ENCODE peak calls at places on chromosome 3, in eight cellular contexts. One of them, this sample, is unnamed.

GRCh38 chr3:147173280-147173679 is 233.1 kb downstream of the ZIC4 start:
- DNase-seq in type B pancreatic cell: no peak
- DNase-seq in IMR-90: no peak
- DNase-seq in NCI-H510A: no peak
- DNase-seq in NCI-H1417: peak; percentile 6
- DNase-seq in sigmoid colon: no peak
- DNase-seq in kidney epithelial cell: no peak
- DNase-seq in kidney tubule cell: no peak
- DNase-seq in this sample: no peak

GRCh38 chr3:31960793-31961431 is 20.1 kb downstream of the OSBPL10 start:
- DNase-seq in sigmoid colon: no peak
- DNase-seq in kidney tubule cell: peak; percentile 85
- DNase-seq in NCI-H1417: no peak
- DNase-seq in type B pancreatic cell: no peak
- DNase-seq in IMR-90: peak; percentile 65
- DNase-seq in NCI-H510A: no peak
- DNase-seq in kidney epithelial cell: no peak
- DNase-seq in this sample: peak; percentile 49

GRCh38 chr3:108862865-108863798 is 40.5 kb downstream of the TRAT1 start:
- DNase-seq in kidney tubule cell: peak; percentile 64
- DNase-seq in NCI-H510A: no peak
- DNase-seq in sigmoid colon: no peak
- DNase-seq in NCI-H1417: no peak
- DNase-seq in kidney epithelial cell: peak; percentile 60
- DNase-seq in IMR-90: peak; percentile 92
- DNase-seq in type B pancreatic cell: no peak
- DNase-seq in this sample: no peak

GRCh38 chr3:38165722-38166387 is 518 bp downstream of the OXSR1 start:
- DNase-seq in sigmoid colon: peak; percentile 85
- DNase-seq in NCI-H510A: no peak
- DNase-seq in kidney epithelial cell: no peak
- DNase-seq in type B pancreatic cell: peak; percentile 78
- DNase-seq in IMR-90: peak; percentile 46
- DNase-seq in NCI-H1417: no peak
- DNase-seq in kidney tubule cell: peak; percentile 25
- DNase-seq in this sample: no peak

GRCh38 chr3:10941972-10942371 is 50.6 kb upstream of the SLC6A1 start:
- DNase-seq in sigmoid colon: no peak
- DNase-seq in NCI-H1417: peak; percentile 0
- DNase-seq in IMR-90: no peak
- DNase-seq in NCI-H510A: no peak
- DNase-seq in type B pancreatic cell: no peak
- DNase-seq in kidney epithelial cell: no peak
- DNase-seq in kidney tubule cell: peak; percentile 4
- DNase-seq in this sample: no peak

GRCh38 chr3:29694783-29695182 is 413.9 kb downstream of the RBMS3 start:
- DNase-seq in sigmoid colon: no peak
- DNase-seq in kidney tubule cell: peak; percentile 96
- DNase-seq in NCI-H1417: no peak
- DNase-seq in IMR-90: peak; percentile 92
- DNase-seq in NCI-H510A: no peak
- DNase-seq in kidney epithelial cell: peak; percentile 93
- DNase-seq in type B pancreatic cell: no peak
- DNase-seq in this sample: no peak

GRCh38 chr3:185655426-185656320 is 69.6 kb downstream of the SENP2 start:
- DNase-seq in sigmoid colon: peak; percentile 69
- DNase-seq in kidney tubule cell: no peak
- DNase-seq in NCI-H1417: no peak
- DNase-seq in kidney epithelial cell: no peak
- DNase-seq in NCI-H510A: no peak
- DNase-seq in IMR-90: no peak
- DNase-seq in type B pancreatic cell: no peak
- DNase-seq in this sample: peak; percentile 77

GRCh38 chr3:36695113-36695768 is 69.1 kb downstream of the DCLK3 start:
- DNase-seq in sigmoid colon: no peak
- DNase-seq in NCI-H510A: no peak
- DNase-seq in kidney tubule cell: no peak
- DNase-seq in NCI-H1417: no peak
- DNase-seq in type B pancreatic cell: no peak
- DNase-seq in kidney epithelial cell: no peak
- DNase-seq in IMR-90: no peak
- DNase-seq in this sample: no peak

GRCh38 chr3:66452247-66453040 is 48.4 kb downstream of the LRIG1 start:
- DNase-seq in NCI-H510A: no peak
- DNase-seq in kidney tubule cell: no peak
- DNase-seq in sigmoid colon: no peak
- DNase-seq in type B pancreatic cell: no peak
- DNase-seq in kidney epithelial cell: no peak
- DNase-seq in NCI-H1417: peak; percentile 47
- DNase-seq in IMR-90: no peak
- DNase-seq in this sample: no peak

GRCh38 chr3:129592362-129593150 is 13.9 kb downstream of the PLXND1 start:
- DNase-seq in type B pancreatic cell: no peak
- DNase-seq in NCI-H510A: no peak
- DNase-seq in kidney tubule cell: no peak
- DNase-seq in IMR-90: no peak
- DNase-seq in sigmoid colon: peak; percentile 85
- DNase-seq in kidney epithelial cell: no peak
- DNase-seq in NCI-H1417: peak; percentile 81
- DNase-seq in this sample: no peak

GRCh38 chr3:143697975-143698374 is 150.3 kb downstream of the SLC9A9 start:
- DNase-seq in sigmoid colon: no peak
- DNase-seq in IMR-90: no peak
- DNase-seq in NCI-H1417: peak; percentile 35
- DNase-seq in kidney tubule cell: no peak
- DNase-seq in type B pancreatic cell: no peak
- DNase-seq in NCI-H510A: no peak
- DNase-seq in kidney epithelial cell: no peak
- DNase-seq in this sample: no peak

GRCh38 chr3:82505079-82505756 is 743.8 kb upstream of the GBE1 start:
- DNase-seq in NCI-H510A: no peak
- DNase-seq in sigmoid colon: no peak
- DNase-seq in type B pancreatic cell: no peak
- DNase-seq in IMR-90: no peak
- DNase-seq in NCI-H1417: no peak
- DNase-seq in kidney tubule cell: no peak
- DNase-seq in kidney epithelial cell: no peak
- DNase-seq in this sample: peak; percentile 82

GRCh38 chr3:10370429-10370828 is 49.5 kb upstream of the SEC13 start:
- DNase-seq in kidney tubule cell: peak; percentile 77
- DNase-seq in sigmoid colon: no peak
- DNase-seq in NCI-H1417: no peak
- DNase-seq in IMR-90: peak; percentile 87
- DNase-seq in NCI-H510A: peak; percentile 61
- DNase-seq in kidney epithelial cell: peak; percentile 61
- DNase-seq in type B pancreatic cell: no peak
- DNase-seq in this sample: no peak

GRCh38 chr3:40299721-40300335 is 9.7 kb upstream of the EIF1B start:
- DNase-seq in kidney epithelial cell: no peak
- DNase-seq in NCI-H1417: no peak
- DNase-seq in sigmoid colon: no peak
- DNase-seq in kidney tubule cell: peak; percentile 46
- DNase-seq in type B pancreatic cell: no peak
- DNase-seq in NCI-H510A: no peak
- DNase-seq in IMR-90: peak; percentile 83
- DNase-seq in this sample: no peak

GRCh38 chr3:73107788-73108187 is 46.3 kb downstream of the EBLN2 start:
- DNase-seq in IMR-90: no peak
- DNase-seq in NCI-H1417: no peak
- DNase-seq in NCI-H510A: no peak
- DNase-seq in sigmoid colon: no peak
- DNase-seq in type B pancreatic cell: no peak
- DNase-seq in kidney tubule cell: no peak
- DNase-seq in kidney epithelial cell: no peak
- DNase-seq in this sample: no peak

GRCh38 chr3:50242778-50243551 is 7.0 kb downstream of the GNAI2 start:
- DNase-seq in NCI-H510A: no peak
- DNase-seq in type B pancreatic cell: no peak
- DNase-seq in kidney epithelial cell: no peak
- DNase-seq in kidney tubule cell: peak; percentile 82
- DNase-seq in sigmoid colon: peak; percentile 84
- DNase-seq in IMR-90: peak; percentile 72
- DNase-seq in NCI-H1417: no peak
- DNase-seq in this sample: no peak

GRCh38 chr3:133532951-133533350 is 40.5 kb upstream of the CDV3 start:
- DNase-seq in NCI-H1417: no peak
- DNase-seq in kidney epithelial cell: no peak
- DNase-seq in IMR-90: peak; percentile 81
- DNase-seq in kidney tubule cell: no peak
- DNase-seq in sigmoid colon: no peak
- DNase-seq in NCI-H510A: no peak
- DNase-seq in type B pancreatic cell: no peak
- DNase-seq in this sample: no peak

GRCh38 chr3:185342458-185343169 is 20.3 kb upstream of the MAP3K13 start:
- DNase-seq in NCI-H510A: no peak
- DNase-seq in IMR-90: no peak
- DNase-seq in NCI-H1417: no peak
- DNase-seq in sigmoid colon: no peak
- DNase-seq in kidney epithelial cell: no peak
- DNase-seq in type B pancreatic cell: no peak
- DNase-seq in kidney tubule cell: peak; percentile 74
- DNase-seq in this sample: no peak

GRCh38 chr3:52527039-52527731 is 6.5 kb downstream of the NT5DC2 start:
- DNase-seq in sigmoid colon: peak; percentile 64
- DNase-seq in kidney tubule cell: peak; percentile 58
- DNase-seq in IMR-90: no peak
- DNase-seq in type B pancreatic cell: no peak
- DNase-seq in NCI-H510A: no peak
- DNase-seq in NCI-H1417: no peak
- DNase-seq in kidney epithelial cell: no peak
- DNase-seq in this sample: no peak

GRCh38 chr3:104873331-104873730 is 493.4 kb upstream of the ALCAM start:
- DNase-seq in type B pancreatic cell: no peak
- DNase-seq in IMR-90: peak; percentile 65
- DNase-seq in kidney epithelial cell: no peak
- DNase-seq in NCI-H1417: no peak
- DNase-seq in kidney tubule cell: peak; percentile 48
- DNase-seq in NCI-H510A: no peak
- DNase-seq in sigmoid colon: no peak
- DNase-seq in this sample: no peak

GRCh38 chr3:140568842-140569520 is 108.9 kb upstream of the TRIM42 start:
- DNase-seq in NCI-H510A: no peak
- DNase-seq in NCI-H1417: no peak
- DNase-seq in IMR-90: no peak
- DNase-seq in type B pancreatic cell: no peak
- DNase-seq in kidney tubule cell: no peak
- DNase-seq in sigmoid colon: no peak
- DNase-seq in kidney epithelial cell: no peak
- DNase-seq in this sample: no peak

GRCh38 chr3:7789324-7789723 is 712.3 kb upstream of the LMCD1 start:
- DNase-seq in sigmoid colon: no peak
- DNase-seq in kidney tubule cell: no peak
- DNase-seq in type B pancreatic cell: no peak
- DNase-seq in kidney epithelial cell: no peak
- DNase-seq in IMR-90: no peak
- DNase-seq in NCI-H1417: no peak
- DNase-seq in NCI-H510A: no peak
- DNase-seq in this sample: no peak

GRCh38 chr3:14397531-14397930 is 4.9 kb upstream of the SLC6A6 start:
- DNase-seq in IMR-90: no peak
- DNase-seq in NCI-H1417: no peak
- DNase-seq in kidney epithelial cell: no peak
- DNase-seq in NCI-H510A: no peak
- DNase-seq in kidney tubule cell: no peak
- DNase-seq in type B pancreatic cell: no peak
- DNase-seq in sigmoid colon: no peak
- DNase-seq in this sample: no peak

GRCh38 chr3:107938128-107938527 is 152.7 kb downstream of the CD47 start:
- DNase-seq in type B pancreatic cell: no peak
- DNase-seq in kidney tubule cell: peak; percentile 62
- DNase-seq in NCI-H1417: peak; percentile 26
- DNase-seq in NCI-H510A: no peak
- DNase-seq in IMR-90: peak; percentile 42
- DNase-seq in sigmoid colon: no peak
- DNase-seq in kidney epithelial cell: no peak
- DNase-seq in this sample: no peak

GRCh38 chr3:56771376-56771775 is 30.4 kb downstream of the ARHGEF3 start:
- DNase-seq in sigmoid colon: no peak
- DNase-seq in type B pancreatic cell: no peak
- DNase-seq in kidney epithelial cell: no peak
- DNase-seq in IMR-90: no peak
- DNase-seq in kidney tubule cell: no peak
- DNase-seq in NCI-H510A: no peak
- DNase-seq in NCI-H1417: no peak
- DNase-seq in this sample: no peak